ENCODE peak calls at places on chromosomes 1 and 21, in nine cellular contexts. B, W, U, V, H, Q, L, S and O are unnamed samples.

GRCh38 chr1:192861860-192862259 is 53.0 kb downstream of the RGS2 start:
- DNase-seq in B (no peak), W (no peak), U (no peak), V (no peak), H (no peak), Q (no peak), L (no peak), S (no peak), O (no peak)

GRCh38 chr21:44929242-44929798 is 8.6 kb upstream of the ITGB2 start:
- DNase-seq in B (no peak), W (no peak), U (no peak), V (no peak), H (no peak), Q (no peak), L (no peak), S (no peak), O (no peak)

GRCh38 chr1:53298163-53298685 is 29.6 kb downstream of the LRP8 start:
- DNase-seq in B (no peak), W (no peak), U (no peak), V (no peak), H (no peak), Q (no peak), L (no peak), S (no peak), O (no peak)

GRCh38 chr1:31299365-31299764 is 2.5 kb downstream of the ZCCHC17 start:
- DNase-seq in B (no peak), W (no peak), U (no peak), V (no peak), H (no peak), Q (peak; percentile 7), L (no peak), S (no peak), O (no peak)

GRCh38 chr1:42934111-42934510 is 24.6 kb downstream of the SLC2A1 start:
- DNase-seq in B (no peak), W (no peak), U (no peak), V (no peak), H (no peak), Q (no peak), L (no peak), S (no peak), O (no peak)

GRCh38 chr21:14545906-14546480 is at the start of gene SAMSN1:
- DNase-seq in B (no peak), W (peak; percentile 67), U (no peak), V (peak; percentile 28), H (peak; percentile 63), Q (peak; percentile 40), L (no peak), S (peak; percentile 95), O (peak; percentile 60)

GRCh38 chr1:218524526-218524925 is 179.4 kb downstream of the TGFB2 start:
- DNase-seq in B (no peak), W (no peak), U (no peak), V (no peak), H (no peak), Q (peak; percentile 7), L (no peak), S (no peak), O (no peak)

GRCh38 chr21:44356636-44357035 is 3.2 kb downstream of the TRPM2 start:
- DNase-seq in B (no peak), W (no peak), U (no peak), V (no peak), H (no peak), Q (no peak), L (no peak), S (peak; percentile 34), O (no peak)

GRCh38 chr1:7447093-7447492 is 324.0 kb upstream of the VAMP3 start:
- DNase-seq in B (no peak), W (no peak), U (no peak), V (no peak), H (no peak), Q (no peak), L (no peak), S (no peak), O (no peak)

GRCh38 chr1:172941456-172941855 is 109.3 kb downstream of the TNFSF18 start:
- DNase-seq in B (no peak), W (no peak), U (no peak), V (no peak), H (no peak), Q (no peak), L (no peak), S (no peak), O (no peak)

GRCh38 chr21:44802396-44803153 is 955 bp upstream of the UBE2G2 start:
- DNase-seq in B (no peak), W (no peak), U (no peak), V (no peak), H (no peak), Q (no peak), L (no peak), S (peak; percentile 69), O (peak; percentile 38)

GRCh38 chr1:207925210-207925609 is 14.3 kb upstream of the CD34 start:
- DNase-seq in B (peak; percentile 44), W (no peak), U (no peak), V (no peak), H (no peak), Q (peak; percentile 76), L (no peak), S (no peak), O (no peak)

GRCh38 chr1:204464174-204464573 is 30.4 kb downstream of the PIK3C2B start:
- DNase-seq in B (no peak), W (no peak), U (no peak), V (no peak), H (no peak), Q (no peak), L (no peak), S (no peak), O (no peak)

GRCh38 chr1:10634428-10635384 is 160.0 kb downstream of the PEX14 start:
- DNase-seq in B (no peak), W (no peak), U (peak; percentile 50), V (no peak), H (no peak), Q (no peak), L (no peak), S (no peak), O (no peak)

GRCh38 chr21:46377789-46378188 is 53.8 kb downstream of the PCNT start:
- DNase-seq in B (no peak), W (no peak), U (no peak), V (no peak), H (no peak), Q (no peak), L (no peak), S (no peak), O (no peak)

GRCh38 chr1:183291802-183292515 is 105.9 kb downstream of the LAMC2 start:
- DNase-seq in B (no peak), W (no peak), U (no peak), V (no peak), H (no peak), Q (peak; percentile 72), L (no peak), S (no peak), O (no peak)

GRCh38 chr21:43333301-43334062 is 93.4 kb downstream of the SIK1 start:
- DNase-seq in B (peak; percentile 62), W (no peak), U (no peak), V (peak; percentile 52), H (no peak), Q (peak; percentile 77), L (no peak), S (no peak), O (no peak)

GRCh38 chr1:1402081-1402900 is 3.2 kb upstream of the CCNL2 start:
- DNase-seq in B (no peak), W (no peak), U (no peak), V (peak; percentile 42), H (no peak), Q (peak; percentile 83), L (no peak), S (peak; percentile 67), O (no peak)

GRCh38 chr1:225879521-225880209 is 2.5 kb downstream of the TMEM63A start:
- DNase-seq in B (no peak), W (peak; percentile 70), U (peak; percentile 72), V (no peak), H (no peak), Q (no peak), L (no peak), S (no peak), O (no peak)

GRCh38 chr1:17167783-17168479 is 37.0 kb upstream of the PADI1 start:
- DNase-seq in B (no peak), W (no peak), U (no peak), V (no peak), H (no peak), Q (peak; percentile 4), L (no peak), S (no peak), O (no peak)

GRCh38 chr1:10210841-10211804 is 753 bp downstream of the KIF1B start:
- DNase-seq in B (peak; percentile 95), W (no peak), U (no peak), V (peak; percentile 93), H (no peak), Q (peak; percentile 93), L (peak; percentile 33), S (peak; percentile 33), O (peak; percentile 60)